ENCODE peak calls at places on chromosomes 1 and 21, in five cellular contexts. Z is BJ, Q is WTC11, Y is AG04450, A is choroid plexus epithelial cell. I is an unnamed sample.

GRCh38 chr1:157505481-157506272 is 46.6 kb downstream of the FCRL5 start:
- DNase-seq in Y (peak), A (peak), Z (no peak), Q (peak), I (peak)

GRCh38 chr1:46394872-46395465 is 852 bp downstream of the FAAH start:
- DNase-seq in Z (no peak), Y (no peak), A (no peak), Q (no peak), I (peak)

GRCh38 chr1:67576474-67576873 is 108.5 kb upstream of the GADD45A start:
- DNase-seq in Q (no peak), Z (no peak), Y (no peak), A (no peak), I (no peak)

GRCh38 chr1:210289248-210289647 is 39.5 kb upstream of the HHAT start:
- DNase-seq in Y (no peak), Z (no peak), Q (no peak), A (no peak), I (no peak)

GRCh38 chr1:212514056-212514614 is 81.4 kb downstream of the NENF start:
- DNase-seq in A (peak), Y (no peak), Z (no peak), Q (peak), I (peak)

GRCh38 chr1:19028546-19029129 is 72.2 kb upstream of the IFFO2 start:
- DNase-seq in Z (no peak), Y (no peak), A (no peak), Q (peak), I (no peak)

GRCh38 chr1:150152182-150152536 is 2.4 kb downstream of the PLEKHO1 start:
- DNase-seq in A (no peak), Z (no peak), Q (no peak), Y (no peak), I (no peak)

GRCh38 chr1:155174334-155175280 is 958 bp downstream of the TRIM46 start:
- DNase-seq in Z (no peak), Q (peak), A (peak), Y (no peak), I (no peak)

GRCh38 chr1:63873751-63874150 is 99.9 kb downstream of the ROR1 start:
- DNase-seq in A (peak), Z (no peak), Q (no peak), Y (no peak), I (peak)

GRCh38 chr1:16117369-16117768 is 38.5 kb downstream of the EPHA2 start:
- DNase-seq in Q (no peak), Z (peak), Y (no peak), A (no peak), I (peak)

GRCh38 chr1:113226118-113226517 is 153.1 kb downstream of the LRIG2 start:
- DNase-seq in A (no peak), Y (no peak), Q (no peak), Z (no peak), I (peak)

GRCh38 chr1:53031732-53032131 is 30.3 kb upstream of the PODN start:
- DNase-seq in Q (no peak), Y (no peak), Z (no peak), A (no peak), I (no peak)

GRCh38 chr1:117084231-117084630 is 24.1 kb downstream of the TTF2 start:
- DNase-seq in Q (no peak), Y (no peak), A (no peak), Z (no peak), I (no peak)

GRCh38 chr1:161038523-161039153 is at the start of gene TSTD1:
- DNase-seq in Z (no peak), Q (peak), Y (no peak), A (peak), I (no peak)

GRCh38 chr1:205802060-205802459 is 10.9 kb downstream of the SLC41A1 start:
- DNase-seq in Y (no peak), A (no peak), Q (no peak), Z (no peak), I (no peak)

GRCh38 chr1:27349784-27350672 is 8.2 kb downstream of the SYTL1 start:
- DNase-seq in Z (peak), A (peak), Y (peak), Q (peak), I (peak)

GRCh38 chr1:121443131-121443530 is 258.4 kb downstream of the SRGAP2C start:
- DNase-seq in Z (peak), A (peak), Y (no peak), Q (no peak), I (peak)

GRCh38 chr1:55500601-55501000 is 285.4 kb upstream of the USP24 start:
- DNase-seq in A (no peak), Y (no peak), Q (no peak), Z (no peak), I (no peak)

GRCh38 chr1:25847929-25848328 is 11.3 kb downstream of the AUNIP start:
- DNase-seq in A (no peak), Q (no peak), Z (no peak), Y (no peak), I (no peak)

GRCh38 chr21:42058631-42059111 is 12.4 kb upstream of the UMODL1 start:
- DNase-seq in Y (no peak), Z (no peak), A (no peak), Q (no peak), I (no peak)

GRCh38 chr1:14182801-14183200 is 415.7 kb upstream of the KAZN start:
- DNase-seq in Y (no peak), A (no peak), Q (no peak), Z (no peak), I (no peak)

GRCh38 chr1:247112479-247112781 is 8.3 kb upstream of the ZNF669 start:
- DNase-seq in Y (no peak), Z (no peak), Q (no peak), A (no peak), I (no peak)

GRCh38 chr1:27070390-27071048 is 57.9 kb upstream of the TENT5B start:
- DNase-seq in Z (no peak), Q (peak), A (no peak), Y (no peak), I (no peak)

GRCh38 chr1:185400057-185400456 is 83.0 kb upstream of the IVNS1ABP start:
- DNase-seq in Y (peak), A (peak), Q (no peak), Z (peak), I (peak)

GRCh38 chr1:218467101-218467728 is 122.1 kb downstream of the TGFB2 start:
- DNase-seq in Y (peak), Z (peak), Q (no peak), A (peak), I (no peak)

GRCh38 chr1:17195731-17196130 is 9.2 kb upstream of the PADI1 start:
- DNase-seq in Q (no peak), A (no peak), Z (no peak), Y (no peak), I (no peak)

GRCh38 chr1:3668585-3669300 is 16.4 kb downstream of the TP73 start:
- DNase-seq in A (peak), Y (no peak), Q (peak), Z (no peak), I (peak)

GRCh38 chr1:15885701-15886612 is 38.5 kb downstream of the SPEN start:
- DNase-seq in A (peak), Z (peak), Y (peak), Q (peak), I (peak)

GRCh38 chr1:234721476-234722266 is 111.7 kb upstream of the IRF2BP2 start:
- DNase-seq in Y (peak), A (peak), Q (no peak), Z (peak), I (peak)

GRCh38 chr1:85274969-85275453 is 1.4 kb downstream of the BCL10 start:
- DNase-seq in Z (peak), Q (no peak), A (peak), Y (no peak), I (peak)

GRCh38 chr1:204294371-204294770 is 65.4 kb downstream of the PLEKHA6 start:
- DNase-seq in Q (no peak), A (peak), Y (peak), Z (peak), I (peak)

DNA sequence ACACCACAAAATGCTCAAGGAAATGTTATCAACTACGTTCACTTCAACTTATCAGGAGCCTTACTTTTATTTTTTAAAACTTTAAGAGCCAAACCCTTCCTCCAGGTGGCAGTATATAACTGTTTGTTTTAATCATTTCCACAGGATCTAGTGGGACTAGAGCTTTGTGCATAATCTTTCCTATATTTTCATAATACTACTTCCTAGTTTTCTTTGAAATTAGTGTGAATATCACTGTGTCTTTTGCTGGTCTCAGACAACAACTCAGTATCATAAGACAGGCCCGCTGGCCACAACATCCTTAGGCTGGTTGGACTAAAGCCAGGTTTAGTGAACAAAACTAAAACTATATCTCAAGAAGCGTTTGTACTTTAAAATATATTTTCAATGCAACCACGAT is 145.5 kb downstream of the TIAM1 start:
- DNase-seq in Z (no peak), Q (no peak), Y (peak), A (peak), I (peak)
- TF ChIP-seq CTCF in Z (peak), Q (no peak), Y (peak), A (peak), I (peak)

GRCh38 chr1:6445062-6445763 is 20.6 kb downstream of the ESPN start:
- DNase-seq in Q (peak), Y (no peak), A (peak), Z (no peak), I (peak)
- TF ChIP-seq CTCF in Q (peak), Y (peak), A (peak), Z (peak), I (peak)

DNA sequence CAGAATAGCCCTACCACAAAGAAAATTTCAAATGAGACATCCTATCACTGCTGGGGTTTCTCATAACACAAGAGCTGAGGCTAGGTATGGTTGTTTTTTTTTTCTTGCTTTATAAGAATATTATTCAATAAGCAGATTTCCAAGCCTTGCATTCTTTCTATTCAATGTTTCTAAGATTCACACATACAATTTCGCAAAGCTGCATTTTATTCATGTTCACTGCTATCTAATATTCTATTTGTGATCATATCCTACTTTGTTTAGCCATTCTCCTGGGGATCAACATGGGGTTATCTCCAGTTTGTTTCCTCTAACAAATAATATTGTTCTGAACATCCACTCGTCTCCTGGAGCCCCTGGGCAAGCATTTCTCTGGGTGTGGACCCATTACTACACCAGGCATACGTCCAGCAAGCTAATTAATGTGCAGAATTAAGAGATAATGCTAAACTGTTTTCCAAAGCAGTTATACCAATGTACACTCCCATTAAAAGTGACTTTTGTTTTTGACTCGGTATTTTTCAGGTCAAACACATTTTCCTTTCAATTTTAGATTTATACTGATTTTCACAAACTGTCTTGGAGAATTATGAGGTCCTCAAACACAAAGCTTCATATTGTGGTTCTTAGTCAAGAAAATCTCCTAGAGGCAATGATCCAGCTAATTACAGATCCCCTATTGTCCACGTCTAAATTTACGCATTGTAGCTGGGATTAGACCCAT is 15.7 kb upstream of the HLCS start:
- DNase-seq in Z (no peak), Y (no peak), A (no peak), Q (no peak), I (no peak)
- TF ChIP-seq CTCF in Z (no peak), Y (no peak), A (no peak), Q (no peak), I (no peak)

GRCh38 chr1:243363832-243364231 is 108.0 kb downstream of the SDCCAG8 start:
- DNase-seq in A (no peak), Z (no peak), Q (no peak), Y (no peak), I (no peak)
- TF ChIP-seq CTCF in A (no peak), Z (no peak), Q (no peak), Y (no peak), I (no peak)

DNA sequence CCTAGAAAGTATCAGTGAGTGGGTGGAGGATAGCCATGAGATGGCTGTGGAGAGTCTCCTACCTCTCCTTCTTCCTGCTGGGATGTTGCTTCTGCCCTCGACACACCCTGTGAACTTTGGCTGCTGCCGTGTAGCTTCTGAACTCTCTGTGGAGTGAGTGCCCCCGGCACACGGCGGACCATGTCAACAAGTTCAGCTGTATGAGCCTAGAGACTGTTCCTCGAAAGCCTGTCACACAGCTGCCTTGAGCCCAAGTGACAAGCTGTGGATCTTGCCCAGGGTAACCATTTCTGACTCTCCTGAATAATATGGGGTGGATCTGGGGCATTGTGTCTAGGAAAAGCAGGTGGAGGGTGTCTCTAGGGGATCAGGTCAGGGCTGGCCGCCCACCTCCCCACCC is 143.2 kb downstream of the NOS1AP start:
- DNase-seq in A (no peak), Q (no peak), Y (no peak), Z (no peak), I (no peak)
- TF ChIP-seq CTCF in A (no peak), Q (no peak), Y (no peak), Z (no peak), I (no peak)

DNA sequence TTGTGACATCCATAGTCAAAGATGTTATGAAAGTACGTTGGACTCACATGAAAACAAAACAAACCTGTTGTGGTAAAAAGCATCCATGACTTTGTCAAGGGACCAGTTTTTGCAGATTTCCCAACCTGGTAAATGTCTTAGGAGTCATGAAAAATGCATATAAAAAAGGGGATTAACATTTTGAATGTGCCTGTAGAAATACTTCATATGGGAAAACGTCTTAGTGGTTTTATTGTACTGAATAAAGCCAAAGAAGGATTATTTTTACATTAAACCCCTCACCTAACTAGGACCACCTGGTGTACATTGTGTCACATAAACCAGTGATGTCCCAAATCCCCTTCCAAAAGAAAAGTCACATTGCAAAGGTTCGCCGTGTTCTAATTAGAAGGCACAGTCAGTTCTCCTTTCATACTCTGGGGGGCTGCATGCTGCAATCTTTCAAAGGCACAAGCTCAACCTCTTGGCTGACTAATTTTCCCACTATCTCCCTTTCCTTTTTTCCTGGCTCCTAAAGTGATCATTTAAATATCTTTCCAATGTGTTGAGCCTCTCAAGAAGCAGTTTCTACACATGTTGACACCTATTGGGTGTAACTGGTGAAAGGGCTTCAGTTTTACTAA is 119.8 kb upstream of the SPAG17 start:
- DNase-seq in Q (no peak), Z (no peak), Y (no peak), A (peak), I (peak)
- TF ChIP-seq CTCF in Q (no peak), Z (peak), Y (peak), A (peak), I (peak)

DNA sequence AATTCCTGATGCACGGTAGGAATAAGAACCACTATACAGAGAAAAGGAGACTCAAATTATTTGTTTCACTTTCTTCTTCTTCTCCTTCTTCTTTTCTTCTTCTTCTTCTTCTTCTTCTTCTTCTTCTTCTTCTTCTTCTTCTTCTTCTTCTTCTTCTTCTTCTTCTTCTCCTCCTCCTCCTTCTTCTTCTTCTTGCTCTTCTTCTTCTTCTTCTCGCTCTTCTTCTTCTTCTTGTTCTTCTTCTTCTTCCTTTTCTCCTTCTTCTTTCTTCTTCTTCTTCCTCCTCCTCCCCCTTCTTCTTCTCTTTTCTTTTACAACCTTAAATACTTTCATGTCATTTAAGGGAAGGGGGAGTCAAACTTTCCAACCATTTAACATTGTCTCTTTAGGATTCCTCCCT is 11.0 kb upstream of the GPR88 start:
- DNase-seq in Y (no peak), Z (no peak), A (no peak), Q (no peak), I (no peak)
- TF ChIP-seq CTCF in Y (no peak), Z (no peak), A (no peak), Q (no peak), I (no peak)

DNA sequence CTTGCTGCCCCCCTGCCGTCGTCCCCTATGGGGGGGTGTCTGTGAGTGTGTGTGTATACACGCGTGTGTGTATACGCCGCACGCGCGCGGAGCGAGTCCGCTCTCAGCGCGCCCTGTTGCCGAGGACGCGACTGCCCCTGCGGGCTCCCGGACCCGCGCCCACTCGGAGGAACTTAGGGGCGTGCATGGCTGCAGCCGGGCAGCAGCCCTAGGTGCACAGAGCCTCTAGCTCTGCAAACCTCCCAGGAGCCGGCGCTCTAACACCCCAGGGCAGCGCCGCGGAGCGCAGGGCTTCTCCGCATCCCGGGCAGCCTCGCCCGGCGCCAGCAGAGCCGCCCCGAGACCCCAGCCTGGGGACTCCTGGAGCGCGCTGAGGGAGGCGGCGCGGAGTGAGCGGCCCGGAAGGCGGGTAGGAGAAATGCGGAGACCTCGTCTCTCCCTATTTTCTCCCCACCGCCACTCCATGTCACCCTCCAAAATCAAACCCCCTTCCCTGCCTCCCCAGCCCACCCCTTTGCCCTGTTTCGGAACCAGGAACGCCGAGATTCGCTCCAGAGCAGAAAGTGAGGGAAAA is 574 bp downstream of the ITPKB start:
- DNase-seq in Y (no peak), A (peak), Q (peak), Z (no peak), I (peak)
- TF ChIP-seq CTCF in Y (peak), A (peak), Q (no peak), Z (peak), I (no peak)

DNA sequence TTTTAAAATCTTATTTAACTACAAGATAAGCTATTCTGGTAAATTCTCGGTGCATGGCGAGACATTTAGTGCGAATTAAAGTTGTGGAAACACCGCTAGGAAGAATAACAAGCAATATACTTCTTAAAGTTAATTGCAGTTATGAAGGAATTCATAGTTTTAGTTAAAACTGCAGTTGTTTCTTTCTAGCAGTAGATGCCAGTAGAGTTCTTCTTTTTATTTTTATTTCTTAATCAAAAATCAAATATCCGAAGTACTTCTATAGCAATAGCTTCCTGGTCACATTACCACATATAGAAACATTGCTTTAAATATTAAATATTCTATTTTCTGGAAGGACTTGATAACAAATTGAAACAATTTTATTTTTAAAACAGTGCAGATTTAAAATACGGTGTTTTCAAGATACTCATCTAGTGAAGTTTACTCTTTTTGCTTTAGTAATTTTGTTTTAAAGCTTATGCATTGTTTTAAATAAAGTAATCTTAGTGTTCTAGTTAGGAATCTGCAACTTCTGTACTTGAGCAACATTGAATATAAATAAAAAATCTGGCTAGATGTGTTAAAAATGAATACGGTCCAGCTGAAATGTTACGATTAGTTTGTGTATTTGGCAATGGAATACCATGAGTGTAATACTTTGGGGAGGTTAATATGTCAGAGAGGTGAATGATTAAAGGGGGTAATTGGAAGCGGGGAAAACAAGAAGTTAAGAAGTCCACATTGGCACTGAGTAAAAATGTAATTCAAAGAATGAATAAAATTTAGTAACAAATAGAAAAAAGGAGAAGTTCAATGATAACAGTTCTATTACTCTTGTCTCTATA is 2.7 kb upstream of the PRKACB start:
- DNase-seq in Y (no peak), Z (no peak), A (peak), Q (no peak), I (peak)
- TF ChIP-seq CTCF in Y (peak), Z (peak), A (peak), Q (no peak), I (peak)